ENCODE peak calls at places on chromosomes 13 and 19, in four cellular contexts. One of them, this sample, is unnamed.

GRCh38 chr13:39245688-39246087 is 207.4 kb downstream of the NHLRC3 start:
- DNase-seq in psoas muscle: no peak
- DNase-seq in choroid plexus epithelial cell: no peak
- DNase-seq in fibroblast of the aortic adventitia: no peak
- DNase-seq in this sample: no peak

GRCh38 chr19:50551713-50552187 is 16.5 kb downstream of the LRRC4B start:
- DNase-seq in psoas muscle: no peak
- DNase-seq in choroid plexus epithelial cell: no peak
- DNase-seq in fibroblast of the aortic adventitia: no peak
- DNase-seq in this sample: peak

GRCh38 chr19:8643860-8644653 is 13.6 kb downstream of the NFILZ start:
- DNase-seq in psoas muscle: no peak
- DNase-seq in choroid plexus epithelial cell: peak
- DNase-seq in fibroblast of the aortic adventitia: no peak
- DNase-seq in this sample: no peak

GRCh38 chr19:18310966-18311365 is 11.9 kb downstream of the LSM4 start:
- DNase-seq in psoas muscle: no peak
- DNase-seq in choroid plexus epithelial cell: no peak
- DNase-seq in fibroblast of the aortic adventitia: no peak
- DNase-seq in this sample: no peak

GRCh38 chr19:33194884-33195710 is 967 bp downstream of the LRP3 start:
- DNase-seq in psoas muscle: no peak
- DNase-seq in choroid plexus epithelial cell: peak
- DNase-seq in fibroblast of the aortic adventitia: peak
- DNase-seq in this sample: peak

GRCh38 chr13:95288899-95289500 is 12.3 kb downstream of the ABCC4 start:
- DNase-seq in psoas muscle: no peak
- DNase-seq in choroid plexus epithelial cell: no peak
- DNase-seq in fibroblast of the aortic adventitia: no peak
- DNase-seq in this sample: no peak

GRCh38 chr19:5093297-5093858 is 124.5 kb downstream of the KDM4B start:
- DNase-seq in psoas muscle: no peak
- DNase-seq in choroid plexus epithelial cell: no peak
- DNase-seq in fibroblast of the aortic adventitia: no peak
- DNase-seq in this sample: no peak

GRCh38 chr19:17322854-17323253 is 11.8 kb downstream of the ANO8 start:
- DNase-seq in psoas muscle: no peak
- DNase-seq in choroid plexus epithelial cell: no peak
- DNase-seq in fibroblast of the aortic adventitia: peak
- DNase-seq in this sample: no peak

GRCh38 chr13:74062933-74063332 is 71.3 kb downstream of the KLF12 start:
- DNase-seq in psoas muscle: peak
- DNase-seq in choroid plexus epithelial cell: peak
- DNase-seq in fibroblast of the aortic adventitia: peak
- DNase-seq in this sample: peak

GRCh38 chr13:45108716-45109706 is 11.3 kb upstream of the GTF2F2 start:
- DNase-seq in psoas muscle: no peak
- DNase-seq in choroid plexus epithelial cell: peak
- DNase-seq in fibroblast of the aortic adventitia: no peak
- DNase-seq in this sample: no peak

GRCh38 chr19:7632340-7633203 is 947 bp downstream of the PCP2 start:
- DNase-seq in psoas muscle: no peak
- DNase-seq in choroid plexus epithelial cell: no peak
- DNase-seq in fibroblast of the aortic adventitia: no peak
- DNase-seq in this sample: no peak

GRCh38 chr13:24184265-24184841 is 23.8 kb downstream of the SPATA13 start:
- DNase-seq in psoas muscle: no peak
- DNase-seq in choroid plexus epithelial cell: no peak
- DNase-seq in fibroblast of the aortic adventitia: no peak
- DNase-seq in this sample: no peak

GRCh38 chr19:38457202-38457601 is 23.7 kb downstream of the RYR1 start:
- DNase-seq in psoas muscle: no peak
- DNase-seq in choroid plexus epithelial cell: no peak
- DNase-seq in fibroblast of the aortic adventitia: no peak
- DNase-seq in this sample: no peak

GRCh38 chr19:58356236-58356970 is 3.1 kb upstream of the A1BG start:
- DNase-seq in psoas muscle: no peak
- DNase-seq in choroid plexus epithelial cell: peak
- DNase-seq in fibroblast of the aortic adventitia: peak
- DNase-seq in this sample: peak

GRCh38 chr13:22009937-22010336 is 339.1 kb downstream of the FGF9 start:
- DNase-seq in psoas muscle: no peak
- DNase-seq in choroid plexus epithelial cell: no peak
- DNase-seq in fibroblast of the aortic adventitia: no peak
- DNase-seq in this sample: no peak

GRCh38 chr13:113533441-113533840 is 42.9 kb upstream of the DCUN1D2 start:
- DNase-seq in psoas muscle: peak
- DNase-seq in choroid plexus epithelial cell: no peak
- DNase-seq in fibroblast of the aortic adventitia: no peak
- DNase-seq in this sample: no peak

GRCh38 chr13:83452292-83452950 is 429.9 kb downstream of the SLITRK1 start:
- DNase-seq in psoas muscle: peak
- DNase-seq in choroid plexus epithelial cell: no peak
- DNase-seq in fibroblast of the aortic adventitia: no peak
- DNase-seq in this sample: no peak

GRCh38 chr19:41521860-41522555 is 54.0 kb upstream of the CEACAM21 start:
- DNase-seq in psoas muscle: peak
- DNase-seq in choroid plexus epithelial cell: no peak
- DNase-seq in fibroblast of the aortic adventitia: no peak
- DNase-seq in this sample: no peak

GRCh38 chr19:21698215-21698614 is 69.2 kb downstream of the ZNF100 start:
- DNase-seq in psoas muscle: no peak
- DNase-seq in choroid plexus epithelial cell: peak
- DNase-seq in fibroblast of the aortic adventitia: peak
- DNase-seq in this sample: peak

GRCh38 chr19:48481191-48481500 is 12.0 kb downstream of the CYTH2 start:
- DNase-seq in psoas muscle: no peak
- DNase-seq in choroid plexus epithelial cell: no peak
- DNase-seq in fibroblast of the aortic adventitia: peak
- DNase-seq in this sample: no peak

GRCh38 chr19:42370667-42371066 is 19.4 kb downstream of the CNFN start:
- DNase-seq in psoas muscle: no peak
- DNase-seq in choroid plexus epithelial cell: no peak
- DNase-seq in fibroblast of the aortic adventitia: no peak
- DNase-seq in this sample: no peak

GRCh38 chr13:97307882-97308624 is 85.9 kb downstream of the MBNL2 start:
- DNase-seq in psoas muscle: no peak
- DNase-seq in choroid plexus epithelial cell: peak
- DNase-seq in fibroblast of the aortic adventitia: peak
- DNase-seq in this sample: peak

GRCh38 chr13:41019578-41020347 is 647 bp upstream of the ELF1 start:
- DNase-seq in psoas muscle: no peak
- DNase-seq in choroid plexus epithelial cell: no peak
- DNase-seq in fibroblast of the aortic adventitia: no peak
- DNase-seq in this sample: no peak

GRCh38 chr13:99655351-99656091 is 154.2 kb downstream of the TM9SF2 start:
- DNase-seq in psoas muscle: no peak
- DNase-seq in choroid plexus epithelial cell: peak
- DNase-seq in fibroblast of the aortic adventitia: peak
- DNase-seq in this sample: no peak

GRCh38 chr13:36891752-36892151 is 28.3 kb downstream of the SMAD9 start:
- DNase-seq in psoas muscle: no peak
- DNase-seq in choroid plexus epithelial cell: no peak
- DNase-seq in fibroblast of the aortic adventitia: peak
- DNase-seq in this sample: peak

GRCh38 chr13:65940720-65941119 is 1289.4 kb downstream of the PCDH9 start:
- DNase-seq in psoas muscle: no peak
- DNase-seq in choroid plexus epithelial cell: no peak
- DNase-seq in fibroblast of the aortic adventitia: no peak
- DNase-seq in this sample: no peak

GRCh38 chr13:45481688-45482087 is 16.9 kb downstream of the COG3 start:
- DNase-seq in psoas muscle: no peak
- DNase-seq in choroid plexus epithelial cell: no peak
- DNase-seq in fibroblast of the aortic adventitia: no peak
- DNase-seq in this sample: no peak

GRCh38 chr13:72960541-72960940 is 98.3 kb upstream of the KLF5 start:
- DNase-seq in psoas muscle: no peak
- DNase-seq in choroid plexus epithelial cell: no peak
- DNase-seq in fibroblast of the aortic adventitia: no peak
- DNase-seq in this sample: no peak

GRCh38 chr19:16325161-16325527 is 518 bp downstream of the KLF2 start:
- DNase-seq in psoas muscle: no peak
- DNase-seq in choroid plexus epithelial cell: no peak
- DNase-seq in fibroblast of the aortic adventitia: no peak
- DNase-seq in this sample: no peak

GRCh38 chr13:77981191-77981925 is 62.7 kb upstream of the EDNRB start:
- DNase-seq in psoas muscle: no peak
- DNase-seq in choroid plexus epithelial cell: peak
- DNase-seq in fibroblast of the aortic adventitia: peak
- DNase-seq in this sample: peak

GRCh38 chr19:58480831-58481230 is 4.7 kb downstream of the ZNF446 start:
- DNase-seq in psoas muscle: no peak
- DNase-seq in choroid plexus epithelial cell: no peak
- DNase-seq in fibroblast of the aortic adventitia: no peak
- DNase-seq in this sample: no peak

GRCh38 chr13:36346222-36347083 is at the start of gene SPART:
- DNase-seq in psoas muscle: peak
- DNase-seq in choroid plexus epithelial cell: peak
- DNase-seq in fibroblast of the aortic adventitia: peak
- DNase-seq in this sample: peak

GRCh38 chr19:51621178-51621577 is 9.0 kb downstream of the SIGLEC5 start:
- DNase-seq in psoas muscle: no peak
- DNase-seq in choroid plexus epithelial cell: no peak
- DNase-seq in fibroblast of the aortic adventitia: no peak
- DNase-seq in this sample: no peak

GRCh38 chr13:75132800-75133695 is 348.9 kb downstream of the TBC1D4 start:
- DNase-seq in psoas muscle: no peak
- DNase-seq in choroid plexus epithelial cell: peak
- DNase-seq in fibroblast of the aortic adventitia: peak
- DNase-seq in this sample: no peak

GRCh38 chr19:53357821-53358581 is 7.5 kb upstream of the ZNF525 start:
- DNase-seq in psoas muscle: no peak
- DNase-seq in choroid plexus epithelial cell: no peak
- DNase-seq in fibroblast of the aortic adventitia: no peak
- DNase-seq in this sample: no peak

GRCh38 chr19:8611391-8611883 is 922 bp upstream of the ADAMTS10 start:
- DNase-seq in psoas muscle: peak
- DNase-seq in choroid plexus epithelial cell: no peak
- DNase-seq in fibroblast of the aortic adventitia: no peak
- DNase-seq in this sample: no peak

GRCh38 chr13:33257786-33258185 is 27.8 kb downstream of the STARD13 start:
- DNase-seq in psoas muscle: no peak
- DNase-seq in choroid plexus epithelial cell: no peak
- DNase-seq in fibroblast of the aortic adventitia: no peak
- DNase-seq in this sample: no peak

GRCh38 chr13:19590423-19590822 is 29.1 kb upstream of the TPTE2 start:
- DNase-seq in psoas muscle: no peak
- DNase-seq in choroid plexus epithelial cell: no peak
- DNase-seq in fibroblast of the aortic adventitia: no peak
- DNase-seq in this sample: no peak

GRCh38 chr13:19587635-19588300 is 26.4 kb upstream of the TPTE2 start:
- DNase-seq in psoas muscle: no peak
- DNase-seq in choroid plexus epithelial cell: peak
- DNase-seq in fibroblast of the aortic adventitia: peak
- DNase-seq in this sample: peak

GRCh38 chr13:19591864-19592263 is 30.5 kb upstream of the TPTE2 start:
- DNase-seq in psoas muscle: no peak
- DNase-seq in choroid plexus epithelial cell: no peak
- DNase-seq in fibroblast of the aortic adventitia: no peak
- DNase-seq in this sample: no peak

GRCh38 chr13:19589312-19589711 is 28.0 kb upstream of the TPTE2 start:
- DNase-seq in psoas muscle: no peak
- DNase-seq in choroid plexus epithelial cell: no peak
- DNase-seq in fibroblast of the aortic adventitia: no peak
- DNase-seq in this sample: no peak

DNA sequence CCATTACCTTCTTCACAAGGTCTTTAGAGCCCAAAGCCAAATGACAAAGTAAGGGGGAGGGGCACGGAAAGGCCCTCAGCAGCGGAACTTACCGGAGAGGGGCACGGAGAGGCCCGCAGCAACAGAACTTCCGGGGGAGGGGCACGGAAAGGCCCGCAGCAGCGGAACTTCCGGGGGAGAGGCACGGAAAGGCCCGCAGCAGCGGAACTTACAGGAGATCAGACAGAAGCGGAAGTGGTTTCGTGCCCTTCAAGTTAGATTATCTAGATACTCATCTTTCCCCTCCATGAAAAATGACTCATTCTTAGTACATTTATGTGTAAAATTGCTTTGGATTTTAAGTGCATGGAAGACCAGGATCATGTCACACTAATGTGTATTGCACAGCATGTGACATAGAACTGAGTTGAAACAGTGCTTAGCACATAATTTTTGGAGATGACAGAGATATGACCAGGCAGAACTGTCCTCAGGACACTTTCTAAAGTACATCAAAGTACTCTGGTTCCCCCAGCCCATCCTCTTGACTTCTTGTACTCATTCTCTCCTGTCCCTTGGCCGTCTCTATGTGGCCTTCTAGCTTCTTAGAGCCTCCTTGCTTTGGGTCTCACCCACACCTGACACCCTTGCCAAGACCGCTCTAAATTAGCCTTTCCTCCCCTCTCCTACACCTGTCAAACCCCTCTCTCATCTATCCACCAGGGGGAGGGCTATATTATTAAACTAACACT is 25.7 kb upstream of the TPTE2 start:
- DNase-seq in psoas muscle: peak
- DNase-seq in choroid plexus epithelial cell: peak
- DNase-seq in fibroblast of the aortic adventitia: no peak
- DNase-seq in this sample: no peak
- TF ChIP-seq CTCF in psoas muscle: no peak
- TF ChIP-seq CTCF in choroid plexus epithelial cell: no peak
- TF ChIP-seq CTCF in fibroblast of the aortic adventitia: peak
- TF ChIP-seq CTCF in this sample: no peak

GRCh38 chr19:54451331-54451871 is 2.4 kb downstream of the LENG8 start:
- DNase-seq in psoas muscle: no peak
- DNase-seq in choroid plexus epithelial cell: peak
- DNase-seq in fibroblast of the aortic adventitia: no peak
- DNase-seq in this sample: no peak
- H3K4me3 ChIP-seq in psoas muscle: peak
- H3K4me3 ChIP-seq in choroid plexus epithelial cell: peak
- H3K4me3 ChIP-seq in fibroblast of the aortic adventitia: peak
- H3K4me3 ChIP-seq in this sample: peak

GRCh38 chr19:10217085-10217484 is 14.0 kb downstream of the S1PR2 start:
- DNase-seq in psoas muscle: no peak
- DNase-seq in choroid plexus epithelial cell: no peak
- DNase-seq in fibroblast of the aortic adventitia: no peak
- DNase-seq in this sample: no peak
- TF ChIP-seq CTCF in psoas muscle: no peak
- TF ChIP-seq CTCF in choroid plexus epithelial cell: no peak
- TF ChIP-seq CTCF in fibroblast of the aortic adventitia: no peak
- TF ChIP-seq CTCF in this sample: no peak

GRCh38 chr19:4062576-4063368 is 3.9 kb downstream of the ZBTB7A start:
- DNase-seq in psoas muscle: peak
- DNase-seq in choroid plexus epithelial cell: no peak
- DNase-seq in fibroblast of the aortic adventitia: no peak
- DNase-seq in this sample: no peak
- H3K4me3 ChIP-seq in psoas muscle: peak
- H3K4me3 ChIP-seq in choroid plexus epithelial cell: peak
- H3K4me3 ChIP-seq in fibroblast of the aortic adventitia: peak
- H3K4me3 ChIP-seq in this sample: peak

DNA sequence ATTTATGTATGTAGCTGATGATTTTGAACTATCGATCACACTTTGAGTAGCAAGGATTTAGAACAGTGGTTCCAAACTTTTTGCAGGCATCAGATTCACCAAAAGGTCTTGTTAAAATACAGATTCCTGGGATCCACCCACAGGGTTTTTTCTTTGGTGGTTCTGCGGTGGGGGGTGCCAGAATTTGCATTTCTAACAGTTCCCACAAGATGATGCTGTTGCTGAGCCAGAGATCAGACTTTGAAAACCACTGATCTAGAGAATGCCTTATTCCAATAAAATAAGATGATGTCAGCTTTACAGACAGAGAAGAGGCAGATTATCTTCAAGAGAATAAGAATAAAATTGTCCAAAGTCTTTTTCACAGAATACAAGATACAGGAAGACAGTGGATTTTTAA is 80.9 kb upstream of the SHISA2 start:
- DNase-seq in psoas muscle: no peak
- DNase-seq in choroid plexus epithelial cell: peak
- DNase-seq in fibroblast of the aortic adventitia: peak
- DNase-seq in this sample: peak
- TF ChIP-seq CTCF in psoas muscle: no peak
- TF ChIP-seq CTCF in choroid plexus epithelial cell: peak
- TF ChIP-seq CTCF in fibroblast of the aortic adventitia: peak
- TF ChIP-seq CTCF in this sample: peak

This sample was measured in fibroblast of pulmonary artery.